ENCODE peak calls at places on chromosomes 11 and 22, in seven cellular contexts. S, D, N, G, O, Q and Z are unnamed samples.

GRCh38 chr11:13260196-13260962 is 17.2 kb upstream of the BMAL1 start:
- DNase-seq in S (no peak), D (no peak), N (no peak), G (no peak), O (no peak), Q (no peak), Z (no peak)

GRCh38 chr22:44714703-44715350 is 12.8 kb downstream of the PRR5 start:
- DNase-seq in S (no peak), D (no peak), N (no peak), G (no peak), O (no peak), Q (no peak), Z (no peak)

GRCh38 chr11:107591446-107592236 is 694 bp downstream of the ELMOD1 start:
- DNase-seq in S (no peak), D (no peak), N (no peak), G (no peak), O (no peak), Q (no peak), Z (no peak)

GRCh38 chr11:110251837-110252236 is 44.6 kb downstream of the RDX start:
- DNase-seq in S (no peak), D (no peak), N (peak), G (no peak), O (no peak), Q (peak), Z (peak)

GRCh38 chr22:30043181-30043580 is 37.1 kb upstream of the HORMAD2 start:
- DNase-seq in S (no peak), D (no peak), N (no peak), G (no peak), O (no peak), Q (no peak), Z (no peak)

GRCh38 chr11:12838463-12839120 is 164.4 kb downstream of the TEAD1 start:
- DNase-seq in S (peak), D (no peak), N (no peak), G (no peak), O (no peak), Q (no peak), Z (no peak)

GRCh38 chr11:90919332-90919731 is 696.5 kb upstream of the CHORDC1 start:
- DNase-seq in S (no peak), D (no peak), N (no peak), G (no peak), O (no peak), Q (no peak), Z (no peak)

GRCh38 chr11:47586456-47586855 is at the start of gene FAM180B:
- DNase-seq in S (no peak), D (no peak), N (no peak), G (no peak), O (no peak), Q (no peak), Z (no peak)

GRCh38 chr22:25754527-25755202 is 12.7 kb downstream of the MYO18B start:
- DNase-seq in S (no peak), D (peak), N (peak), G (no peak), O (no peak), Q (peak), Z (no peak)

GRCh38 chr22:46846154-46846831 is 83.8 kb downstream of the TBC1D22A start:
- DNase-seq in S (no peak), D (no peak), N (no peak), G (no peak), O (no peak), Q (peak), Z (no peak)

GRCh38 chr22:47089796-47090460 is 327.5 kb downstream of the TBC1D22A start:
- DNase-seq in S (no peak), D (peak), N (no peak), G (no peak), O (no peak), Q (no peak), Z (no peak)

GRCh38 chr22:44311855-44312170 is 938 bp downstream of the SHISAL1 start:
- DNase-seq in S (no peak), D (no peak), N (no peak), G (no peak), O (no peak), Q (peak), Z (no peak)

GRCh38 chr11:82714346-82715174 is 19.1 kb downstream of the FAM181B start:
- DNase-seq in S (no peak), D (no peak), N (no peak), G (no peak), O (no peak), Q (no peak), Z (no peak)

GRCh38 chr11:33689089-33689488 is 11.5 kb downstream of the C11orf91 start:
- DNase-seq in S (no peak), D (no peak), N (peak), G (no peak), O (no peak), Q (no peak), Z (no peak)

GRCh38 chr11:119051440-119052162 is 5.4 kb downstream of the HYOU1 start:
- DNase-seq in S (no peak), D (no peak), N (no peak), G (no peak), O (no peak), Q (no peak), Z (no peak)

GRCh38 chr11:58498464-58498863 is 9.4 kb downstream of the OR5B21 start:
- DNase-seq in S (no peak), D (no peak), N (no peak), G (peak), O (no peak), Q (no peak), Z (no peak)

GRCh38 chr22:49100316-49100715 is 727.4 kb downstream of the BRD1 start:
- DNase-seq in S (no peak), D (peak), N (no peak), G (no peak), O (no peak), Q (no peak), Z (no peak)

GRCh38 chr11:36509265-36509664 is 807 bp downstream of the TRAF6 start:
- DNase-seq in S (no peak), D (no peak), N (no peak), G (no peak), O (no peak), Q (peak), Z (no peak)

GRCh38 chr11:61880050-61880449 is 11.3 kb downstream of the FADS3 start:
- DNase-seq in S (no peak), D (no peak), N (no peak), G (peak), O (no peak), Q (no peak), Z (no peak)
- H3K4me3 ChIP-seq in S (no peak), D (no peak), N (no peak), G (no peak), O (no peak), Q (no peak), Z (no peak)

DNA sequence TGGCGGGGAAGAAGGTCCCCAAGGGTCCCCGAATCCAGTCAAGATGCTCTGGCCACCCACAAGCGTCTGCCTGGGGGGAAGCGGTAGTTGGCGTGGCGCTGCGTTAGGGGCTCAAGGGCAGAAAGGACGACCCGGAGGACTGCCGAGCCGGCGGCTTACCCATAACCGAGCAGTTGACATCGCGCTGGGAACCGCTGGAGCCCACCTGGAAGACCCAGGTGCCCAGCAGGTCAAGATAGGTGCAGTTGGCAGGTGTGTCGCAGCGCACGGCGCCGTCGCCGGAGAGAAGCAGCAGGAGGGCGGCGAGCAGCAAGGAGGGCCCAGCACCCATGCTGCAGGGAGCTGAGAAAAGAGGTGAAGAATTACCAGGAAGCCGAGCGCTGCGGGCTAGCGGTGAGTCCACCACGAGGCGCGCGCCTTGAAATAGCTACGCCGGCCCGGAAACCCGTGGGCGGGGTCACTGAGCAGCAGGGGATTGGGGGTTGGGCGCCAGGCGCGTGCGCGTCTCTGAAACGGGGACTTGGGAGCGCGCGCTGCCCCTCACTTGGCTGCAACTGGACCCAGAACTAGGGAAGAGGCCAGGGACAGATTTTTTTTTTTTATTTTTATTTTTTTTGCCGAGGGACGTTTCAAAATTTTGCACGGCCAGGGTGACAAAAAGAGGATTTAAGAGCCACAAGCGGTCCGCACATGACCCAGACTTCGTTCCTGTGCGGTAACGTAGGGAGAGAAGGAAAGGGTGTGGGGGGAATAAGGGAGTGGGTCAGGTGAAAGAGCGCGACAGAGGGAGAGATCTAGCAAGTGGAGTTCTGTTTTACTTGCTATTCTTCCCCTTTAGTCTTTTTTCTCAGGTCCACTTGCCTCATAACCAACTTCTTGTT is at the start of gene CTSC:
- DNase-seq in S (peak), D (peak), N (peak), G (peak), O (peak), Q (peak), Z (peak)
- TF ChIP-seq CTCF in S (no peak), D (peak), N (no peak), G (no peak), O (peak), Q (peak), Z (no peak)

DNA sequence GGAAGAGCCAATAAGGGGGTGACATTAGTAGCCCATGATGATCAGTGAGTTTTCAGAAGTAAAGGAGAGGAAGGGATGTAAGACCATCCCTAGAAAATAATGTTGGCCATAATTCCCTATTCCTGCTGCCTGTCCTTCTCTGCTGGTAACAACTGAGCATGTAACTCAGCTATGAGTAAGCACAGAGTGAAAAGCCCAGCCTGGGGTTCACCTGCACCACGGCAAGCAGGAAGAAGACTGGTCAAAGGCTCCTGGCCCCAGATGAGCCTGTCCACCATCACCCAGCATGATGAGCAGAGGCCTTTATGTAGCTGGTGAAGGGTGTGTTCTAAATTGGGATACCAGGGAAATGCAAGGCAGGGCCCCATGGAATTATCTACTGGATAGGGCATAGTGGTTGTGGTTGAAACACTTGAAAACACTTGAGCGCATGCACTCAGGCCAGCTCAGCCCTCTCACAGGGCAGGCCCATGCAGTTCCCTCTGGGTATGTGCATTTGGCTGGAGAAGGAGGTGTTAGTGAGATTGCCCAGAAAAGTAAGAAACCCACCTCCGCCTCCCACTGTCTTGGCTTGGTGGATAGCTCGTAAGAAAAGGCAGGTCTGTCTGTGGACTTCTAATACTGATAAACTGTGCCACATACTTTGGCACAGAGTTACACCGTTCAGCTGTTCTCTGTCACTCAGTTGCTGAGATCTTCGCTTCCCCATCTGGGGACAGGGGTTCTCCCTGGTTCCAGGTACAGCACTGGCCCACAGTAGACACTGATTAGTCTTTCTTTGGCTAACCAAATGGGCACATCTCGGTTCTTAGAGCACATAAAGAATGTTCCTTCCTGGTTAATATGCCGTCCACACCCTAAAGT is 86.8 kb downstream of the AMOTL1 start:
- DNase-seq in S (no peak), D (no peak), N (no peak), G (no peak), O (no peak), Q (no peak), Z (no peak)
- H3K4me3 ChIP-seq in S (no peak), D (no peak), N (no peak), G (no peak), O (no peak), Q (no peak), Z (no peak)

GRCh38 chr11:30586251-30587144 is at the start of gene MPPED2:
- DNase-seq in S (peak), D (peak), N (peak), G (no peak), O (no peak), Q (no peak), Z (no peak)
- TF ChIP-seq CTCF in S (peak), D (peak), N (peak), G (peak), O (no peak), Q (no peak), Z (peak)

GRCh38 chr22:20627432-20627831 is 120.0 kb downstream of the MED15 start:
- DNase-seq in S (no peak), D (no peak), N (no peak), G (no peak), O (no peak), Q (no peak), Z (no peak)
- H3K4me3 ChIP-seq in S (no peak), D (no peak), N (no peak), G (no peak), O (no peak), Q (no peak), Z (no peak)

DNA sequence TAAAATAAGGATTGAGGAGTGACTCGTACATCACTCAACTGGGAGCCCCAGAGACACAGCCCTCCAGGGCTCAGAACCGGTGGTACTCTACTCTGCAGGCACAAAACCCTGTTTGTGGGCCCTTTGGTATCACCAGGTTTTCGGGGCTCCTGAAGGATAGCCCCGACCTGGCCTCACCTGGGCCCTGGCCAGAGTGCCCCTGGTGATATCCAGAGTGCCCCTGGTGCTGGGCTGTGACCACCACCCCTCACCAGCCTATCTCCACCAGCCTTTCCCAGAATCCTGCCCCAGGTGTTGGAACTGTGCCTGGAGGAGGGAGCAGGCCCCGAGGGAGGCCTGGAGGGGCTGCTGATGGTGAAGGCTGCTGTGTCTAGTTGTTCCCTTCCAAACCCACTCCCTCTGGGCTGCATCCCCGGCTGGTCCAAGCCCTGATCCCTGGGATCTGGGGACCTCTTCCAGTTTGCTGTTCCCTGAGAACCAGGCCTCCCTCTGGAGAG is 2.2 kb upstream of the GGT5 start:
- DNase-seq in S (no peak), D (no peak), N (no peak), G (no peak), O (no peak), Q (peak), Z (no peak)
- TF ChIP-seq CTCF in S (no peak), D (no peak), N (no peak), G (no peak), O (no peak), Q (no peak), Z (no peak)

DNA sequence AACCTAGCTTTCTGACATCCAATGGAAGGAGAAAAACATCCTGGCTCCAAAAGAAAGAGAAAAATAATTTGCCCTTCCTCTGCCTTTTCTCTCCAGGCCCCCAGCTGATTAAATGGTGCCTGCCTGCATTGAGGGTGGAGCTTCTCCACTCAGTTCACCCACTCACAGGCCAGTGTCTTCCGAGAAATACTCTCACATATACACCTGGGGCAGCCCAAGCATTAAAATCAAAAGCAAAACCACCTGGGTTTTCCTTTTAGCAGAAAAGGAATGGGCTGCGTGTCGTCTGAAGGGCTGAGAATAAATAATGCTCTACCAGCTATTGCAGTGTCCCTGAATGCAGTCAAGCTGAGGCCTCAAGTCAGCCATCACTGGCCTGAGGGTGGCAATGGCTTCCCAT is 1143.8 kb upstream of the TENM4 start:
- DNase-seq in S (no peak), D (no peak), N (no peak), G (no peak), O (no peak), Q (no peak), Z (no peak)
- H3K4me3 ChIP-seq in S (no peak), D (no peak), N (no peak), G (no peak), O (no peak), Q (no peak), Z (no peak)

DNA sequence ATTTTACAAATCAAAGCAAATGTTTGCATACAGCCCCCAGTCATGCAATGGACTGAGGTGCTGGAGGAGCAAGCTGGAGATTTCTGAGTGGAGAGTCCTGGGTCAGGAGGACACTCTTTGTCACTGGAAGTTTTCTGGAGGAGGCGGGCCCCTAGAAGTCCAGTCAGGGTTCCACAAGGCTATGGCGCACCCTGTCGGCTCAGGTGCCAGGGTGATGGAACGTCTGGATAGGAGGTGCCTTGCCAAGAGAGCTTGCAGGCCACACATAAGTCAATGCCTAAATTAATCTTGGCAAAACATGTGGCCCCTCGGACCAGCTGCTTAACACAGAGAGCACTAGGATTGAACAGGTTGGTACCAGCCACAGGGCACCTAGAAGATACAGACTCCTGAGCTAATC is 174.7 kb upstream of the CADM1 start:
- DNase-seq in S (no peak), D (no peak), N (peak), G (no peak), O (peak), Q (no peak), Z (peak)
- TF ChIP-seq CTCF in S (no peak), D (no peak), N (peak), G (peak), O (peak), Q (no peak), Z (peak)

GRCh38 chr11:76768091-76769047 is 14.8 kb upstream of the TSKU start:
- DNase-seq in S (peak), D (no peak), N (no peak), G (no peak), O (peak), Q (no peak), Z (peak)
- H3K4me3 ChIP-seq in S (no peak), D (no peak), N (peak), G (peak), O (peak), Q (no peak), Z (no peak)